ENCODE peak calls at places on chromosome 15, in five cellular contexts. G is K562, K is GM12878, D is HCT116, S is SK-N-SH. I is an unnamed sample.

GRCh38 chr15:53323197-53323596 is 436.3 kb downstream of the WDR72 start:
- DNase-seq in K (no peak), S (no peak), D (no peak), G (no peak), I (no peak)

GRCh38 chr15:63940956-63941620 is 105.2 kb downstream of the DAPK2 start:
- DNase-seq in G (no peak), S (peak; percentile 48), K (no peak), D (no peak), I (no peak)

GRCh38 chr15:98650871-98651481 is 2.6 kb downstream of the IGF1R start:
- DNase-seq in D (no peak), K (no peak), S (no peak), G (no peak), I (peak; percentile 46)

GRCh38 chr15:63013052-63013808 is 29.3 kb upstream of the TPM1 start:
- DNase-seq in S (no peak), D (no peak), K (no peak), G (no peak), I (no peak)

GRCh38 chr15:72339777-72340177 is 19.8 kb upstream of the CELF6 start:
- DNase-seq in S (peak; percentile 62), D (no peak), K (no peak), G (no peak), I (no peak)

GRCh38 chr15:82122754-82123400 is 77.1 kb upstream of the MEX3B start:
- DNase-seq in S (no peak), D (peak; percentile 58), K (no peak), G (no peak), I (no peak)

GRCh38 chr15:33636234-33636633 is 325.5 kb downstream of the RYR3 start:
- DNase-seq in S (no peak), G (no peak), K (no peak), D (no peak), I (no peak)

GRCh38 chr15:58346361-58346760 is 85.4 kb upstream of the LIPC start:
- DNase-seq in D (no peak), K (no peak), G (no peak), S (no peak), I (peak; percentile 60)

GRCh38 chr15:72858205-72858604 is 74.6 kb upstream of the ADPGK start:
- DNase-seq in K (no peak), D (no peak), G (no peak), S (no peak), I (no peak)

GRCh38 chr15:90004252-90004651 is 3.1 kb downstream of the ZNF710 start:
- DNase-seq in D (no peak), G (no peak), K (no peak), S (no peak), I (no peak)

GRCh38 chr15:98772895-98773294 is 124.6 kb downstream of the IGF1R start:
- DNase-seq in K (no peak), S (no peak), D (no peak), G (no peak), I (no peak)

GRCh38 chr15:80573614-80574013 is 121.5 kb upstream of the ABHD17C start:
- DNase-seq in D (no peak), G (no peak), K (no peak), S (no peak), I (no peak)

GRCh38 chr15:20340931-20341661 is 200.5 kb downstream of the GOLGA6L6 start:
- DNase-seq in G (peak; percentile 29), D (no peak), K (no peak), S (peak; percentile 32), I (peak; percentile 62)

GRCh38 chr15:74889390-74889881 is 406 bp upstream of the MPI start:
- DNase-seq in S (peak; percentile 54), D (no peak), G (peak; percentile 48), K (no peak), I (no peak)

GRCh38 chr15:90571063-90571541 is 41.4 kb downstream of the CRTC3 start:
- DNase-seq in K (no peak), D (peak; percentile 43), G (peak; percentile 53), S (no peak), I (peak; percentile 27)

GRCh38 chr15:70259030-70259424 is 161.3 kb upstream of the TLE3 start:
- DNase-seq in D (no peak), K (no peak), S (no peak), G (peak; percentile 61), I (no peak)

GRCh38 chr15:36415643-36416042 is 163.8 kb upstream of the CDIN1 start:
- DNase-seq in S (no peak), D (no peak), G (no peak), K (no peak), I (no peak)

GRCh38 chr15:48392356-48392755 is 61.1 kb downstream of the DUT start:
- DNase-seq in K (no peak), S (no peak), G (no peak), D (no peak), I (no peak)

GRCh38 chr15:65518633-65519285 is 1.3 kb upstream of the DPP8 start:
- DNase-seq in S (no peak), D (no peak), K (no peak), G (no peak), I (no peak)

GRCh38 chr15:88334436-88334835 is 77.9 kb upstream of the NTRK3 start:
- DNase-seq in G (no peak), S (no peak), K (no peak), D (no peak), I (no peak)

GRCh38 chr15:90099072-90099867 is 3.0 kb downstream of the IDH2 start:
- DNase-seq in D (no peak), G (no peak), S (no peak), K (no peak), I (no peak)

GRCh38 chr15:49495993-49496747 is 73.1 kb downstream of the FGF7 start:
- DNase-seq in G (no peak), D (no peak), S (no peak), K (no peak), I (no peak)

GRCh38 chr15:59392299-59392698 is 19.6 kb upstream of the MYO1E start:
- DNase-seq in S (no peak), K (no peak), D (no peak), G (no peak), I (no peak)

GRCh38 chr15:32688151-32688639 is 29.6 kb upstream of the GREM1 start:
- DNase-seq in G (no peak), D (no peak), K (no peak), S (no peak), I (peak; percentile 10)

GRCh38 chr15:64854526-64854925 is 12.8 kb downstream of the PLEKHO2 start:
- DNase-seq in K (no peak), G (no peak), S (no peak), D (no peak), I (no peak)

GRCh38 chr15:99998661-99999101 is 265.4 kb upstream of the LYSMD4 start:
- DNase-seq in D (no peak), S (no peak), G (no peak), K (no peak), I (no peak)

DNA sequence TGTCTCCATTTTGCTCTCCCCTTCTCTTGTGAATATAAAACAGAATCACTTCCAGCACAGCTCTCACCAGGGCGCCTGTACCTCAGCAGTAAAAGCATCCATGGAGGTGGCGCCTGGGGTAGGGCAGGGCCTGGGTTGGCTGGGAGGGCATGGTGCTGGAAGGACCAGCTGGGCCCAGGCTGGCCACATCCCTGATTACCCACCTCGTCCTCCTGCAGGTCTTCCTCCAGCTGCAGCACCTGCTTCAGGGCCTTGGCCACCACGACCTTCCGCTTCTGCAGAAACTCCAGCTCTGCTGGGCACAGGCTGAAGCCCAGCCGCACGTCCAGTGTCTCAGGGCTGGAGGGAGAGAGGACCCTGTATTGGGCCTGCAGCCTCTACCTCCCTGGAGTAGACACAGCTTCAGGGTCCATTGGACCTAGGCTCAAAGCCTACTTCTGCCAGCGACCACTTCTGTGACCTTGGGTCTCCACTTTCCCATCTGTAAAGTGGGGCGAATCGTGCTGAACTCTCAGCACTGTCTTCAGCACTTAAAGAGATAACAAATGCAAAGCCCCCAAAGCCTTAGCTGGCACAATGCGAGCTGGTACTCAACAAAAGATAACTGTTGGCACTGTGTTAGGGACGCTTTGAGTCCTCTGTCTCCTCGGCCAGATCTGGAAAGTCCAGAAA is 23.8 kb downstream of the PLA2G4E start:
- DNase-seq in G (no peak), D (no peak), K (no peak), S (no peak), I (no peak)
- TF ChIP-seq JUND in G (no peak), D (no peak), K (no peak), S (no peak), I (no peak)

DNA sequence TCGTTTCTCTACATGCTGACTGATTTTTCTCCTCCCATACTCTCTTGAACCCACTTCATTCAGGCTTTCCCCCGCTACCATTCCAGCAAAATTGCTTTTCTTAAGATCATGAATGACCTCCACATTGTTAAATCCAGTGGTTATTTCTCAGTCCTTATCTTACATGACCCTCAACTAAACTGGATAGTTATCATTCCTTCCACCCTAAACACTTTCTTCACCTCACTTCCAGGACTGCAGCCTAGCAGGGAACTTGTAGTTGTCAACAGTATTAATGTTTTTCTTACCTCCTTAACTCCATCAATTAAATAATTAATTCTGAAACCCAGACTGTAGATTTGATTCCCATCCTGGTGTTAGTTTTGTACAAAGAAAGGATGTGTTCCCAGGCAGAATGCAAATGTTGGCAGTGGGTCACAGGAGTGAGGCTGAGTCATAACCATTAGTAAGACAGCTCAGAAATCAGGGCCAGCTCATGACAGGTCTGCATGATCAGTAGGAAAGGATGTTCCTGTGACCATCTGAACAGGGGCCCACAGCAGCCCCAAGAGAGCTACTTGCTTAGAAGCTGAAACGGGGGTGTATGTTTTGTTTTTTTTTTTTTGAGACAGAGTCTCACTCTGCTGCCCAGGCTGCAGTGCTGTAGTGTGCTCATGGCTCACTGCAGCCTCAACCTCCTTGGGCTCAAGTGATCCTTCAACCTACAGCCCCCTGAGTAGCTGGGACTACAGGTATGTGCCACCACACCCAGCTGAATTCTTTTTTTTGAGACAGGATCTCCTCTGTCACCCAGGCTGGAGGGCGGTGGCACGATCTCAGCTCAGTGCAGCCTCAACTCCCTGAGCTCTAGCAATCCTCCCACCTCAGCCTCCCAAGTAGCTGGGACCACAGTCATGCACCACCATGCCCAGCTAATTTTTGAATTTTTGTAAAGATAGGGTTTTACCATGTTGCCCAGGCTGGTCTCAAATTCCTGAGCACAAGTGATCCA is 9.1 kb downstream of the BCL2L10 start:
- DNase-seq in S (no peak), K (peak; percentile 94), G (no peak), D (peak; percentile 27), I (no peak)
- TF ChIP-seq JUND in S (peak; percentile 90), K (peak; percentile 68), G (peak; percentile 82), D (peak; percentile 43), I (no peak)

GRCh38 chr15:40471778-40472130 is 970 bp downstream of the CHST14 start:
- DNase-seq in G (no peak), K (no peak), D (no peak), S (no peak), I (peak; percentile 72)
- TF ChIP-seq JUND in G (no peak), K (no peak), D (no peak), S (no peak), I (no peak)

DNA sequence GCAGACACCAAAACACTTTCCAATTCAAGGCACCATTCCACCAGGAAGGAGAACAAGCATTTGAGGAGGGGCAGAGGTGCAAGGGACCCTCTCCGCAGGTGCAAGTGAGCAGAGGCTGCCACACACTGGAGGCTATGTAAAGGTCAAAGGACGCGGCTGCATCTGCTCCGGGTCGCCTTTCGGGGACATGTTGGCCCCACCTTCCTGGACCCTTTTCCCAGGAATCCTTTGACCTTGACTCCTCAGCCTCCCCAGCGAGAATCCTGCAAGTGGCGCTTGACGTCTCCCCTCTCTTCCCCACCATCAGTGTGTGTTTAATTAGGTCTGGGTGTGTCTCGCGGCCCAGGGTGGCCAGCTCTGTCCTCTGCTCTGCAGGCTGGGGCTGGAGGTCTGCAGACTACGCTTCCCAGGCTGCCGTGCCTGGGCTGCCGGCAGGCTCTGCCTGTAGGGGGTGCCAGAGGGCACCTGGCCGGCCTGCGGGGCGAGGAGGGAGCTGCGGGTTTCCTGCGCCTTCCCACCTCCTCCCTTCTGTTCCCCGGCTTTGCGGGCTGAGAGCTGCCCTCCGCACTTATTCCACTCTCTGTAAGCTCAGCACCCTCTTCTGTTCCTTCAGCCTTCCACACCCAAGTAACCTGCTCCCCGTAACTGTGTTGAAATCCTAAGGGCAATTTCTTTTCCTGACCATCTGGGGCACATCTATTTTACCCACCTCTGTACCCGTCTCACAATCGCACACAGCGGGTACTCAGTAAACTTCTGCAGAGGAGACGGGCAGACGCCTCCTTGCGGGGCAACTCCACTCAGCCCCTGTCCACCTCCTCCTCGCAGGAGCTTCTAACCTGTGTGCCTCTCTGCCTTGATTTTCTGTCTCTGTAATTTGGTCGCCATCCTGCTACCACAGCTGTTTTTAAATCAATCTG is 129.8 kb downstream of the NSMCE3 start:
- DNase-seq in K (no peak), G (peak; percentile 86), D (peak; percentile 16), S (peak; percentile 93), I (peak; percentile 48)
- TF ChIP-seq JUND in K (no peak), G (peak; percentile 9), D (no peak), S (no peak), I (no peak)